ENCODE peak calls at places on chromosomes 13 and 19, in five cellular contexts. O, T, J, U and K are unnamed samples.

GRCh38 chr19:16117594-16118033 is 5.9 kb downstream of the RAB8A start:
- DNase-seq in T (no peak), O (no peak), J (peak; percentile 91), U (no peak), K (no peak)

GRCh38 chr13:99086869-99087129 is 108.9 kb upstream of the DOCK9 start:
- DNase-seq in O (peak; percentile 44), U (peak; percentile 60), J (no peak), T (peak; percentile 41), K (no peak)

GRCh38 chr19:55487884-55488687 is at the start of gene SSC5D:
- DNase-seq in T (peak; percentile 73), O (no peak), U (peak; percentile 71), J (no peak), K (no peak)

GRCh38 chr13:32988588-32989256 is 27.5 kb upstream of the KL start:
- DNase-seq in T (no peak), O (no peak), U (no peak), J (no peak), K (no peak)

GRCh38 chr13:49810825-49811526 is 18.5 kb upstream of the KPNA3 start:
- DNase-seq in J (no peak), O (no peak), U (no peak), T (no peak), K (no peak)

GRCh38 chr13:47351798-47352197 is 454.9 kb upstream of the HTR2A start:
- DNase-seq in U (no peak), J (no peak), O (no peak), T (no peak), K (no peak)

GRCh38 chr19:5282926-5283325 is 57.7 kb downstream of the PTPRS start:
- DNase-seq in U (peak; percentile 69), O (peak; percentile 24), T (no peak), J (no peak), K (no peak)

GRCh38 chr13:73138967-73139491 is 80.2 kb downstream of the KLF5 start:
- DNase-seq in U (no peak), J (no peak), T (no peak), O (peak; percentile 51), K (no peak)

GRCh38 chr19:19269952-19270694 is 3.0 kb downstream of the TM6SF2 start:
- DNase-seq in J (no peak), U (no peak), O (no peak), T (no peak), K (no peak)

GRCh38 chr13:20738616-20739015 is 35.1 kb downstream of the IL17D start:
- DNase-seq in J (no peak), T (no peak), O (no peak), U (no peak), K (no peak)

GRCh38 chr13:94996445-94996844 is 284.1 kb upstream of the SOX21 start:
- DNase-seq in O (no peak), T (no peak), U (no peak), J (no peak), K (no peak)

GRCh38 chr13:100529666-100530065 is 58.9 kb downstream of the GGACT start:
- DNase-seq in J (no peak), T (no peak), U (no peak), O (no peak), K (no peak)

GRCh38 chr19:49884760-49885159 is 7.3 kb downstream of the TBC1D17 start:
- DNase-seq in O (no peak), J (no peak), T (no peak), U (no peak), K (no peak)

GRCh38 chr13:69324109-69324886 is 783.3 kb upstream of the ATXN8OS start:
- DNase-seq in U (no peak), O (no peak), T (no peak), J (peak; percentile 14), K (no peak)

GRCh38 chr19:30029721-30030510 is 87.9 kb downstream of the URI1 start:
- DNase-seq in O (no peak), U (no peak), T (no peak), J (peak; percentile 87), K (no peak)

GRCh38 chr19:35459414-35460082 is 11.5 kb downstream of the FFAR2 start:
- DNase-seq in O (peak; percentile 43), U (no peak), J (no peak), T (no peak), K (no peak)

GRCh38 chr19:44626067-44626624 is 12.8 kb downstream of the IGSF23 start:
- DNase-seq in T (no peak), O (no peak), U (peak; percentile 54), J (no peak), K (no peak)

GRCh38 chr19:3982701-3983541 is 2.3 kb downstream of the EEF2 start:
- DNase-seq in O (no peak), T (no peak), J (no peak), U (peak; percentile 55), K (no peak)

GRCh38 chr19:56141416-56141992 is 417 bp downstream of the ZNF444 start:
- DNase-seq in U (no peak), O (peak; percentile 49), J (peak; percentile 44), T (no peak), K (peak; percentile 42)

GRCh38 chr19:33426621-33427475 is 53.3 kb downstream of the CEBPG start:
- DNase-seq in J (no peak), U (peak; percentile 24), T (no peak), O (no peak), K (no peak)

GRCh38 chr19:53333071-53333465 is 481 bp upstream of the ZNF845 start:
- DNase-seq in U (peak; percentile 72), O (no peak), T (peak; percentile 48), J (peak; percentile 7), K (no peak)

GRCh38 chr19:55165952-55166529 is 372 bp downstream of the DNAAF3 start:
- DNase-seq in T (no peak), O (peak; percentile 56), J (peak; percentile 56), U (peak; percentile 69), K (peak; percentile 32)

GRCh38 chr13:96279904-96280303 is 190.0 kb downstream of the HS6ST3 start:
- DNase-seq in T (no peak), O (no peak), J (no peak), U (no peak), K (no peak)

GRCh38 chr19:38718747-38719543 is 25.3 kb downstream of the CAPN12 start:
- DNase-seq in J (no peak), O (no peak), U (peak; percentile 88), T (no peak), K (no peak)

GRCh38 chr13:33806470-33807248 is 11.3 kb upstream of the RFC3 start:
- DNase-seq in O (no peak), U (no peak), T (no peak), J (no peak), K (no peak)

GRCh38 chr13:99357149-99357596 is 50.0 kb upstream of the GPR183 start:
- DNase-seq in O (no peak), U (no peak), T (no peak), J (peak; percentile 75), K (peak; percentile 84)

GRCh38 chr19:48735031-48735615 is 5.3 kb downstream of the RASIP1 start:
- DNase-seq in J (no peak), U (no peak), T (no peak), O (no peak), K (no peak)

GRCh38 chr13:25847635-25848616 is 203.9 kb downstream of the SHISA2 start:
- DNase-seq in U (peak; percentile 50), O (no peak), J (peak; percentile 3), T (no peak), K (no peak)

GRCh38 chr19:53991224-53992113 is at the start of gene CACNG6:
- DNase-seq in J (no peak), T (no peak), O (no peak), U (no peak), K (no peak)

GRCh38 chr13:90091611-90092010 is 1255.9 kb upstream of the MIR17HG start:
- DNase-seq in T (no peak), O (no peak), J (no peak), U (no peak), K (no peak)

GRCh38 chr13:68023838-68024581 is 793.9 kb upstream of the PCDH9 start:
- DNase-seq in U (no peak), T (no peak), J (no peak), O (peak; percentile 21), K (no peak)

GRCh38 chr13:51125495-51126226 is 14.6 kb upstream of the C13orf42 start:
- DNase-seq in O (peak; percentile 43), J (peak; percentile 78), U (peak; percentile 60), T (peak; percentile 46), K (peak; percentile 24)

GRCh38 chr19:5349041-5349440 is 8.4 kb upstream of the PTPRS start:
- DNase-seq in O (no peak), U (no peak), J (no peak), T (no peak), K (no peak)

GRCh38 chr13:46097663-46098062 is 7.2 kb downstream of the CPB2 start:
- DNase-seq in U (no peak), O (no peak), J (no peak), T (no peak), K (no peak)
- H3K4me3 ChIP-seq in U (no peak overlapping the region), O (no peak overlapping the region), J (no peak overlapping the region), T (no peak overlapping the region), K (no peak overlapping the region)

GRCh38 chr19:17336872-17337674 is at the start of gene GTPBP3:
- DNase-seq in U (peak; percentile 98), O (peak; percentile 98), J (peak; percentile 99), T (peak; percentile 95), K (peak; percentile 97)

GRCh38 chr19:17334414-17335409 is at the start of gene ANO8:
- DNase-seq in J (peak; percentile 99), U (peak; percentile 99), O (peak; percentile 99), T (peak; percentile 97), K (peak; percentile 95)

GRCh38 chr19:17337675-17338439 is 504 bp downstream of the GTPBP3 start:
- DNase-seq in T (no peak), O (peak; percentile 51), U (no peak), J (peak; percentile 71), K (no peak)

GRCh38 chr19:17333611-17334413 is 843 bp downstream of the ANO8 start:
- DNase-seq in O (no peak), U (peak; percentile 74), T (no peak), J (peak; percentile 86), K (peak; percentile 58)

DNA sequence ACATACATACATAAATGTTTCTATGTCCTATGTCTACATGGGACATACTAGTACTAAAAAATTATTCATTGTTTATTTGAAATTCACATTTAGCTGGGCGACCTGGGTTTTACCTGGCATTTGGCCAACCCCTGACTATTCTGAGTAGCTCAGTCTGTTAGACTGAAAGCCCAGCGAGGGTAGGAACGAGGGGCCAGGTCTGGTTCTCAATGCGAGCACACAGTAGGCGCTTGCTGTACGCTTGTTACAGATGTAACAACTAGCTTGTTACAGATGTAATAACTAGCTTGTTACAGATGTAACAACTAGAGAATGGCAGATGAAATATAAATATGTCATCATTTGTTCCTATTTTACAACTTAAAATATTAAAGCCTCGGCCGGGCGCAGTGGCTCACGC is 920 bp upstream of the ANO8 start:
- DNase-seq in T (no peak), O (no peak), U (no peak), J (no peak), K (no peak)
- H3K4me3 ChIP-seq in T (no peak overlapping the region), O (no peak overlapping the region), U (no peak overlapping the region), J (no peak overlapping the region), K (no peak overlapping the region)

GRCh38 chr13:29129616-29130015 is 309.5 kb downstream of the MTUS2 start:
- DNase-seq in T (no peak), O (no peak), J (peak; percentile 59), U (no peak), K (no peak)
- H3K4me3 ChIP-seq in T (no peak overlapping the region), O (no peak overlapping the region), J (no peak overlapping the region), U (no peak overlapping the region), K (no peak overlapping the region)

DNA sequence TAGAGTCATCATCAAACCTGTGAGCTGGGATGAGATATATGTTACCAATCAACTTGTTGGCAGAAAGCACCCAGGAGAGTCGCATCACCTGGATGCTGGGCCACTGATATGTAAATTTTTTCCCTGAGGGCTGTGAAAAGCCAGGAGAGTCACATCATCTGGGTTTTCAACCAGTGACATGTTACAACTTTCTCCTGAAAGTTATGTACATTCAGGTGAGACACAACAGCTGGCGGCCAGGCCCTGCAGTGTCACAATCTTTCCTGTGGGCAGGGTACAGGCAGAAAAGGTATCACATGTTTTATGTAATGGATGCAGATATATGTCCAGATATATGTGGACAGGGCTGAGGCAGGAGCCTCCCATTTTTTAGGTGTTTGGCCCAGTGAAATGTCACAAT is 13.2 kb upstream of the ZNF724 start:
- DNase-seq in T (no peak), J (no peak), O (no peak), U (no peak), K (no peak)
- H3K4me3 ChIP-seq in T (no peak overlapping the region), J (no peak overlapping the region), O (no peak overlapping the region), U (no peak overlapping the region), K (no peak overlapping the region)